ENCODE peak calls at places on chromosomes 7 and 10, in six cellular contexts. L is WTC11, M is fibroblast of pulmonary artery, Q is neural crest cell, R is AG09319, X is right atrium auricular region. U is an unnamed sample.

GRCh38 chr7:2405601-2406345 is 2.4 kb downstream of the CHST12 start:
- DNase-seq in R (no peak), L (no peak), M (no peak), Q (no peak), X (no peak), U (no peak)

GRCh38 chr7:21768279-21768678 is 177.4 kb downstream of the CDCA7L start:
- DNase-seq in X (no peak), R (no peak), L (no peak), M (no peak), Q (no peak), U (no peak)

GRCh38 chr7:38476764-38477163 is 154.4 kb downstream of the AMPH start:
- DNase-seq in L (no peak), R (no peak), Q (no peak), M (no peak), X (no peak), U (no peak)

GRCh38 chr7:51013861-51014511 is 231.3 kb upstream of the GRB10 start:
- DNase-seq in L (no peak), Q (no peak), X (peak; percentile 44), R (no peak), M (no peak), U (no peak)

GRCh38 chr7:73828972-73829371 is 1.8 kb upstream of the CLDN4 start:
- DNase-seq in L (no peak), Q (no peak), R (no peak), M (no peak), X (no peak), U (no peak)

GRCh38 chr10:37344413-37344812 is 219.0 kb downstream of the ANKRD30A start:
- DNase-seq in R (no peak), L (no peak), Q (no peak), M (no peak), X (no peak), U (no peak)

GRCh38 chr7:5671053-5671452 is 110.4 kb downstream of the RNF216 start:
- DNase-seq in M (no peak), L (no peak), X (no peak), Q (no peak), R (no peak), U (no peak)

GRCh38 chr10:71201921-71202713 is 10.3 kb upstream of the UNC5B start:
- DNase-seq in Q (no peak), L (no peak), R (no peak), M (no peak), X (no peak), U (no peak)

GRCh38 chr7:29771081-29771832 is 35.1 kb upstream of the WIPF3 start:
- DNase-seq in M (no peak), Q (no peak), R (no peak), X (no peak), L (no peak), U (no peak)

GRCh38 chr10:48990226-48990625 is 50.6 kb upstream of the LRRC18 start:
- DNase-seq in X (no peak), R (no peak), Q (no peak), L (no peak), M (no peak), U (no peak)

GRCh38 chr10:48993627-48994026 is 54.0 kb upstream of the LRRC18 start:
- DNase-seq in L (no peak), Q (no peak), X (no peak), M (no peak), R (no peak), U (no peak)
- TF ChIP-seq CTCF in L (no peak), Q (no peak), X (no peak), M (no peak), R (no peak), U (no peak)

DNA sequence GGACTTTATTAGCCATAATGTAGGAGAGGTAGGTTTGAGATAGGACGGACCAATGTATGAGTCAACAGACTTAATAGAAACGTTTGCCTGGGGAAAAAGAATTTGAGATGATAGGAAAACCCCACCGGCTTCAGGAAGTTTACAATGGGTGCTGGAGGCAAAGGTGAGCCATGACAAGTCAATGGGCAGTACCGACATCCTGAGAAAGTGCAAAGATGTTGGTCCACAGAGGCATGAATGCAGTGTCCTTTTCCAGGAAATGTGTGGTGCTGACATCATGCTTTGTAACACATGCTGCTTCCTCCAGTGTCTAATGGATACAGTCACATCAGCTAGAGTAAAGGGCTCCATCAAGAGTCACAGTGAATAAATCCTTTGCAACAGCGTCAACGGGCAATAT is 533.6 kb downstream of the INHBA start:
- DNase-seq in M (no peak), Q (no peak), X (no peak), R (no peak), L (no peak), U (no peak)
- TF ChIP-seq CTCF in M (no peak), Q (no peak), X (no peak), R (no peak), L (no peak), U (no peak)

GRCh38 chr7:44244282-44244681 is 43.5 kb downstream of the YKT6 start:
- DNase-seq in X (no peak), L (peak; percentile 65), Q (peak; percentile 38), M (peak; percentile 18), R (no peak), U (peak; percentile 81)
- TF ChIP-seq CTCF in X (peak; percentile 21), L (peak; percentile 27), Q (peak; percentile 58), M (peak; percentile 51), R (peak; percentile 40), U (peak; percentile 31)

DNA sequence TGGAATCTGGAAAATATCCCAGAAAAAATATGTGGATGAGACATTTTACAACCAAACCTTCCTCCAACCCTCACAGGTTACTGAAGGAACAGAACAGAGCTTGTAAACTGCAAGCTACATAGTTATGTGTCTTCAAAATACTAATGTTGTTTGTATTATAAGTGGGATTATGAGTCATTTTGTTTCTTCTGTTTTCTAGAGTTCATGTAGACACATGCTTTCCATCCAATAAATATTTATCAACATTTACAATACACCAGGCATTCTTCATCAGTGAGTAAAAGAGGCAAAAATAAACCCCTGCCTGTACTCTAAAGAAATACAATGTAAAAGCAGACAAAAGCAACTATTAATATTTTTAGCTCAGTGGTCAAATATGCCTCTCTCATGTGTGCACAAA is 38.0 kb upstream of the TES start:
- DNase-seq in M (no peak), R (no peak), X (no peak), L (no peak), Q (no peak), U (no peak)
- TF ChIP-seq CTCF in M (no peak), R (no peak), X (no peak), L (no peak), Q (no peak), U (no peak)

GRCh38 chr7:151570366-151570915 is 50.7 kb upstream of the RHEB start:
- DNase-seq in X (no peak), Q (no peak), L (no peak), R (no peak), M (peak; percentile 65), U (no peak)
- TF ChIP-seq CTCF in X (peak; percentile 15), Q (peak; percentile 63), L (no peak), R (peak; percentile 60), M (peak; percentile 60), U (peak; percentile 42)

DNA sequence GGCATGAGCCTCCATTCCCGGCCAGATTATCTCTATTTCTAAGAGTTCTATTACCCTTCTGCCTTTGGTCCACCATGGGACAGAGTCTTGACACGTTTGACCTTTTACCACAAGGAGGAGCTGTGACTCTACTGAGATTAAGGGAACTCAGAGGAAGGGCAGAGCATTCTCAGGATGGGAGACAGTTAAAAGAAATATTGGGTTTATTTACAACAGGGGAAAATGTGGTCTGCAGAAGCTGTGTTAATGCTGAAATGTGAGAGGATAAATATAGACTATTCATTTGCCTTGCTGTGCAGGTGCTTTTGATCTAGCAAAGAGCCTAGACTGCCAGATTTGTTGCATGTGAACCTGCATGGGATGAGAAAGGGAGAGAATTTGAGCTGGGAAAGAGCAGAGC is 45.8 kb upstream of the PRSS58 start:
- DNase-seq in M (no peak), R (no peak), L (no peak), X (no peak), Q (no peak), U (no peak)
- TF ChIP-seq CTCF in M (no peak), R (no peak), L (no peak), X (no peak), Q (peak; percentile 56), U (peak; percentile 54)

DNA sequence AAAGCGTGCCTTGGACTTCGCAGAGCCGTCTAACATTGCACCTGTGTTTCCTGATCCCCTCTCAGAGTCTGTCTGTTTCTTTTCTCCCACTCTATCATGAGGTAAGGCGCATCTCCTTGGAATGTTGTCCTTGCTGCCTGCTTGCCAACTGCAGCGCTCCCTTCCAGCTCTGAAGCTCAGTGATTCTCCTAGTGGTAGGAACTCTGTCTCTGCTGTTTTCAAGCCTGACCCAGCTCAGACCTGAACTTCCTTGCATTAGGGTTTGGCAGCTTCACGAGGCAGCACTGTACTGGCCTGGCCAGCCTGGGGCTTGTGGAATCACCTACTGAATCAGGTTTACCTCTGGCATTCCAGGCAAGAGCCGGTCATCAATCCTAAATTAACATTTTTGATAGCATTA is 123.9 kb downstream of the CREB5 start:
- DNase-seq in Q (peak; percentile 5), L (peak; percentile 59), M (peak; percentile 53), X (no peak), R (no peak), U (no peak)
- TF ChIP-seq CTCF in Q (peak; percentile 56), L (no peak), M (peak; percentile 53), X (no peak), R (peak; percentile 8), U (no peak)

GRCh38 chr10:25697412-25697811 is 236.6 kb upstream of the MYO3A start:
- DNase-seq in L (no peak), R (no peak), M (no peak), X (no peak), Q (no peak), U (no peak)

GRCh38 chr10:25694206-25694933 is 239.7 kb upstream of the MYO3A start:
- DNase-seq in L (no peak), M (no peak), X (no peak), Q (no peak), R (no peak), U (no peak)

GRCh38 chr10:25694976-25695375 is 239.1 kb upstream of the MYO3A start:
- DNase-seq in R (no peak), X (no peak), L (no peak), Q (no peak), M (no peak), U (no peak)

GRCh38 chr10:25695586-25695985 is 238.4 kb upstream of the MYO3A start:
- DNase-seq in R (no peak), X (no peak), Q (no peak), M (no peak), L (no peak), U (no peak)

DNA sequence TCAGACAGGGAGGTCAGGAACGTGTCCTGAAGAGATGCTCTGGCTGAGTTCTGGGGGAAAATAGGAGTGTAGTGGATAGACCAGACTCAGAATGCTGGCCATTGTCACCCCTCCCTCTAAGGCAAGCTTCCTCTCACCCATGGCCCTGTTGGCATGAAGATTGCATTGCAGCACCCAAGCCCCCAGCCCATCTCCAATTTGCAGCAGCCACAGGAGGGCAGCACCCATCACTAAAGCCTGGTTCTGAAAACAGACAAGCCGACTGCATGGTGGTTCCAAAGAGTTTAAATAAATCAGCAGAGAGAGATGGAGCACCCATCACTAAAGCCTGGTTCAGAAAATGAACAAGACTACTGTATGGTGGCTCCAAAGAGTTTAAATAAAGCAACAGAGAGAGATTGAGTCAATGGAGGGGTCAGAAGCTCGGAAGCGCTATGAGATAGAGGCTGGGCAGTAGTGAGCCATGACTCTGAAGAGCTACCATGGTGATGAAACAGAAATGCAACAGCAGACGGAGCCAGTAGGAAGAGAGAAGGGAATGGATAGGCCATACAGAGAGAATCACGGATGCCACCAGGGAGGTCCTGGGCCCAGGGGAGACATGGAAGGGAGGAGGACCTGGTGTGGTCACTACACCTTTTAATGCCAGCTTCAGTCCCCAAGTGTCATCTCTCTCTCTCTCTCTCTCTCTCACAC is 237.9 kb upstream of the MYO3A start:
- DNase-seq in M (no peak), R (no peak), Q (no peak), X (no peak), L (peak; percentile 15), U (no peak)
- TF ChIP-seq CTCF in M (peak; percentile 8), R (no peak), Q (no peak), X (no peak), L (no peak), U (no peak)

GRCh38 chr10:84739641-84740040 is 411.3 kb downstream of the CCSER2 start:
- DNase-seq in M (no peak), X (no peak), L (no peak), R (no peak), Q (no peak), U (no peak)
- TF ChIP-seq CTCF in M (no peak), X (no peak), L (no peak), R (no peak), Q (no peak), U (no peak)